ENCODE peak calls at places on chromosomes 2 and 18, in four cellular contexts. X, K, G and T are unnamed samples.

GRCh38 chr2:206164261-206164862 is 4.7 kb downstream of the EEF1B2 start:
- DNase-seq in X (no peak), K (no peak), G (peak; percentile 50), T (no peak)

GRCh38 chr2:170924969-170925368 is 4.1 kb upstream of the GORASP2 start:
- DNase-seq in X (no peak), K (no peak), G (no peak), T (no peak)

GRCh38 chr2:52639692-52640091 is 1127.9 kb upstream of the CHAC2 start:
- DNase-seq in X (no peak), K (no peak), G (no peak), T (no peak)

GRCh38 chr2:118940486-118941120 is 1.4 kb upstream of the MARCO start:
- DNase-seq in X (no peak), K (no peak), G (no peak), T (no peak)

GRCh38 chr2:53021285-53021684 is 746.3 kb upstream of the CHAC2 start:
- DNase-seq in X (no peak), K (no peak), G (peak; percentile 13), T (no peak)

GRCh38 chr18:28013064-28013463 is 163.9 kb downstream of the CDH2 start:
- DNase-seq in X (no peak), K (no peak), G (peak; percentile 16), T (no peak)

GRCh38 chr2:162482463-162482862 is 138.5 kb downstream of the GCA start:
- DNase-seq in X (no peak), K (no peak), G (no peak), T (no peak)

GRCh38 chr2:86185517-86186212 is 9.6 kb downstream of the IMMT start:
- DNase-seq in X (no peak), K (no peak), G (peak; percentile 16), T (no peak)

GRCh38 chr2:99216096-99216495 is 35.1 kb downstream of the MRPL30 start:
- DNase-seq in X (no peak), K (no peak), G (no peak), T (no peak)

GRCh38 chr2:177030391-177031000 is 182.1 kb upstream of the HNRNPA3 start:
- DNase-seq in X (no peak), K (no peak), G (no peak), T (no peak)

GRCh38 chr2:85907671-85908157 is 18.9 kb upstream of the ST3GAL5 start:
- DNase-seq in X (no peak), K (no peak), G (peak; percentile 45), T (no peak)

GRCh38 chr2:173947131-173947530 is 18.0 kb downstream of the SP3 start:
- DNase-seq in X (no peak), K (no peak), G (no peak), T (no peak)

GRCh38 chr2:235493402-235493774 is 455 bp upstream of the AGAP1 start:
- DNase-seq in X (no peak), K (no peak), G (peak; percentile 59), T (peak; percentile 57)

GRCh38 chr2:227508001-227508400 is 36.0 kb downstream of the AGFG1 start:
- DNase-seq in X (no peak), K (no peak), G (no peak), T (no peak)

GRCh38 chr2:25041928-25042320 is at the start of gene EFR3B:
- DNase-seq in X (peak; percentile 68), K (peak; percentile 95), G (peak; percentile 94), T (peak; percentile 94)

GRCh38 chr2:240947176-240947575 is 41.0 kb downstream of the CROCC2 start:
- DNase-seq in X (no peak), K (no peak), G (no peak), T (no peak)

GRCh38 chr2:36461039-36461681 is 105.6 kb downstream of the CRIM1 start:
- DNase-seq in X (peak; percentile 60), K (no peak), G (peak; percentile 93), T (peak; percentile 36)

GRCh38 chr2:100757621-100758394 is 62.1 kb upstream of the NPAS2 start:
- DNase-seq in X (no peak), K (no peak), G (peak; percentile 68), T (no peak)

GRCh38 chr2:53632714-53633113 is 134.9 kb upstream of the CHAC2 start:
- DNase-seq in X (no peak), K (no peak), G (no peak), T (no peak)

GRCh38 chr18:37524546-37525301 is 40.9 kb downstream of the CELF4 start:
- DNase-seq in X (no peak), K (no peak), G (no peak), T (no peak)

GRCh38 chr2:46486441-46486840 is 7.1 kb downstream of the TMEM247 start:
- DNase-seq in X (no peak), K (no peak), G (no peak), T (no peak)

GRCh38 chr2:138779451-138780440 is at the start of gene NXPH2:
- DNase-seq in X (no peak), K (no peak), G (no peak), T (no peak)

GRCh38 chr2:29627366-29627765 is 294.0 kb downstream of the ALK start:
- DNase-seq in X (no peak), K (no peak), G (no peak), T (no peak)

GRCh38 chr2:152583512-152584188 is 133.6 kb downstream of the PRPF40A start:
- DNase-seq in X (no peak), K (no peak), G (peak; percentile 77), T (no peak)

GRCh38 chr2:160199683-160200389 is at the start of gene ITGB6:
- DNase-seq in X (no peak), K (no peak), G (no peak), T (no peak)

GRCh38 chr2:227818569-227819397 is 5.1 kb downstream of the CCL20 start:
- DNase-seq in X (no peak), K (no peak), G (no peak), T (peak; percentile 44)

GRCh38 chr2:158456309-158457066 is at the start of the genes CCDC148 and PKP4:
- DNase-seq in X (peak; percentile 86), K (peak; percentile 87), G (peak; percentile 94), T (peak; percentile 85)
- TF ChIP-seq POLR2A in X (no peak), K (peak; percentile 53), G (no peak), T (peak; percentile 36)

DNA sequence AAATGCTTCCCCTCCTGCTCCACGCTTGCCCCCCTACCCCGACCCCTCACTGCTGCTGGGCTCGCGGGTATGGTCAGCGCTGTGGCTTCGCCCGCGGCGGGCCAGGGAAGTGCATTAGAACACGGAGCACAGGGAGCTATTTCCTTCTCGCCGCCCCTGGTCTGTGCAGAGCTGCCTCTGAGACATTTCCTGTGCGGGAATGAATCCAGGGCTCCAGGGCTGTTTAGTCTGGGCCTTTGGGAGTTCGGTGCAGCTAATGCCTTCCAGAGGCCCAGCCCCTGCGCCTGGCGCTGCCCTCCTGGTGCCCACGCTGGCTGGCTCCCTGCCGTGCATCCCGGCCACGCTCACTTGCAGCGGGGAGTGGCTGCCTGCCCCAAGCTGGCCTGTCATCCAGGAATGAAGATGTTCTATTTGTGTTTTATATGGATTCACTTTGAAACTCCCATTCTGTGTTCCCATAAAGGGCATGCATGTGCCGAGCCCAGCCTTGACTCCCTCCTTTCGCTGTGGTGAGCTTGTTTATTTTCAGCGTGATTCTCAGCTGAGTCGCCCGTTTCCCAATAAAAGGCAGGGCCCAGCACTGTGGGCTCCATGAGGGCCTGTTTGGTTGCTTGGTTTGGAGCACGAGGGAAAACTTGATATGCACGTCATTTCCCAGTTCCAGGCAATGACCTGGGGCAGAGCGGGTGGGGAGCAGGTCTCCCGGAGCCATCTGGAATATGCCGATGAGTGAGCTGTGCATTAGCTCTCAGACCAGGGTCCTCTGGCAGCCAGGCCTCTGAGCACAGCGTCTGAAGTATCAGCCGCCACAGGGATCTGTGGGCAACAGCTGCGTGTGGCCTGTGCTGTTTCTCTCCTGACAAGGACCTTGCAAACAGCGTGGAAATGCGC is 42.7 kb downstream of the SH3RF3 start:
- DNase-seq in X (no peak), K (peak; percentile 62), G (peak; percentile 93), T (peak; percentile 33)
- TF ChIP-seq POLR2A in X (no peak), K (no peak), G (no peak), T (no peak)

GRCh38 chr18:35268811-35269210 is 21.2 kb downstream of the ZSCAN30 start:
- DNase-seq in X (no peak), K (no peak), G (no peak), T (no peak)

GRCh38 chr18:35264409-35264808 is 23.6 kb downstream of the ZNF397 start:
- DNase-seq in X (no peak), K (no peak), G (no peak), T (no peak)

GRCh38 chr18:35271656-35272055 is 18.4 kb downstream of the ZSCAN30 start:
- DNase-seq in X (no peak), K (no peak), G (no peak), T (no peak)

GRCh38 chr18:35267809-35268208 is 22.2 kb downstream of the ZSCAN30 start:
- DNase-seq in X (no peak), K (peak; percentile 23), G (peak; percentile 4), T (no peak)

GRCh38 chr18:35267161-35267651 is 22.8 kb downstream of the ZSCAN30 start:
- DNase-seq in X (no peak), K (peak; percentile 81), G (peak; percentile 66), T (no peak)
- TF ChIP-seq POLR2A in X (no peak), K (peak; percentile 30), G (no peak), T (no peak)

GRCh38 chr18:62717059-62717849 is 1.9 kb downstream of the PHLPP1 start:
- DNase-seq in X (peak; percentile 34), K (peak; percentile 20), G (peak; percentile 58), T (peak; percentile 32)

GRCh38 chr18:62716679-62717058 is 1.3 kb downstream of the PHLPP1 start:
- DNase-seq in X (no peak), K (peak; percentile 38), G (peak; percentile 46), T (peak; percentile 5)

GRCh38 chr18:62714671-62715438 is 486 bp upstream of the PHLPP1 start:
- DNase-seq in X (peak; percentile 99), K (peak; percentile 100), G (peak; percentile 100), T (peak; percentile 90)

GRCh38 chr18:62715439-62715792 is at the start of gene PHLPP1:
- DNase-seq in X (no peak), K (no peak), G (no peak), T (no peak)

GRCh38 chr18:62715829-62716678 is 713 bp downstream of the PHLPP1 start:
- DNase-seq in X (peak; percentile 16), K (peak; percentile 42), G (peak; percentile 62), T (peak; percentile 30)
- TF ChIP-seq POLR2A in X (no peak), K (no peak), G (no peak), T (no peak)

GRCh38 chr2:19347619-19348562 is 10.5 kb downstream of the OSR1 start:
- DNase-seq in X (peak; percentile 95), K (peak; percentile 95), G (peak; percentile 98), T (peak; percentile 99)
- TF ChIP-seq POLR2A in X (peak; percentile 95), K (peak; percentile 98), G (peak; percentile 95), T (peak; percentile 95)

DNA sequence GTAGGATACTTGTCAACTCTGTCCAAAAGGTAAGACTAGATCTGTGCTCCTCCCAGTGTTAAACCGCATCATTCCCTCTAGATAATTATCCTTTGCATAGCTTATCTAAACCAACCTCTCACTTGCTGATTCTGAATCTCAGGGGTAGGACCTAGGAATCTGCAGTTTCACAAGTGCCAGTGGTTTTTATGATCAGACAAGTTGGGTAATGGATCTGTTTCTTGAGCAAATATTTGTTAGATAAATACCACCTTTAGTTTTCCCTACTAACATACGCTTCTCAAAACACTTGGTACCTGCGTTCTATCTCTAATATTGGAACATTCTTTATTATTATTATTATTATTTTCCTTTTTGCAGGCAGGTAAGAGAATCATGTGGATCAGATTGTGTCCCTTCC is 439.9 kb downstream of the PTPRM start:
- DNase-seq in X (no peak), K (no peak), G (no peak), T (no peak)
- TF ChIP-seq POLR2A in X (no peak), K (no peak), G (no peak), T (no peak)

DNA sequence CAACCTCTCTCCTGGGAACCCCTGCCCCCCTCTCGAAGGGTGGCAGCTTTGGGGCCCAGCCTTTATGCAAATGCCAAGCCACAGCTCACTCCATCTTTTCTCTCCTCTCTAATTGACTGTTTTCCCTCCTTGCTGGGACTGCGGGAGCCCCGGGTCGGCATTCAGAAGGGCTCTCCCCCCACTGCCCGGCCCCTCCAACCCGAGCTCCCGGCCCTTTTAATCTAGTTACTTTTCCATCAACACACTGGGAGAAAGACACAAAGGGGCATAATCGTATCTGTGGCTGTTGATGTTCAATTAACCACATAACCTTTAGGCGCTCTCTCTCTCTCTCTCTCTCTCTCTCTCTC is 95.4 kb downstream of the INHBB start:
- DNase-seq in X (no peak), K (no peak), G (no peak), T (no peak)
- TF ChIP-seq POLR2A in X (no peak), K (no peak), G (no peak), T (no peak)